ENCODE peak calls at places on chromosomes 5 and 9, in four cellular contexts. V is GM12878, K is WTC11, H is SK-N-SH. R is an unnamed sample.

GRCh38 chr9:117543089-117543488 is 128.2 kb upstream of the ASTN2 start:
- DNase-seq in V (no peak), K (no peak), H (no peak), R (no peak)

GRCh38 chr5:179699640-179700298 is 1.0 kb downstream of the CANX start:
- DNase-seq in V (no peak), K (no peak), H (peak; percentile 48), R (peak; percentile 25)

GRCh38 chr9:96031366-96031824 is 155.9 kb downstream of the ERCC6L2 start:
- DNase-seq in V (no peak), K (no peak), H (peak; percentile 83), R (no peak)

GRCh38 chr5:179730852-179731251 is 1.8 kb upstream of the MAML1 start:
- DNase-seq in V (no peak), K (no peak), H (no peak), R (no peak)

GRCh38 chr9:134892221-134892620 is 11.6 kb downstream of the FCN2 start:
- DNase-seq in V (no peak), K (peak; percentile 4), H (no peak), R (no peak)

GRCh38 chr9:125486109-125486508 is 220.9 kb downstream of the MAPKAP1 start:
- DNase-seq in V (no peak), K (no peak), H (no peak), R (no peak)

GRCh38 chr5:33806736-33807442 is 84.9 kb downstream of the ADAMTS12 start:
- DNase-seq in V (no peak), K (no peak), H (no peak), R (no peak)

GRCh38 chr5:56305551-56305950 is 72.4 kb upstream of the ANKRD55 start:
- DNase-seq in V (no peak), K (no peak), H (peak; percentile 70), R (no peak)

GRCh38 chr5:81420039-81420667 is 26.2 kb upstream of the ACOT12 start:
- DNase-seq in V (no peak), K (no peak), H (no peak), R (peak; percentile 41)

GRCh38 chr9:120922404-120923173 is 4.0 kb downstream of the TRAF1 start:
- DNase-seq in V (no peak), K (no peak), H (no peak), R (no peak)

GRCh38 chr5:41181691-41182564 is 31.4 kb downstream of the C6 start:
- DNase-seq in V (no peak), K (no peak), H (no peak), R (no peak)

GRCh38 chr9:113998114-113998513 is 80.0 kb downstream of the AMBP start:
- DNase-seq in V (no peak), K (no peak), H (no peak), R (no peak)

GRCh38 chr9:13705913-13706312 is 426.4 kb upstream of the MPDZ start:
- DNase-seq in V (no peak), K (no peak), H (peak; percentile 1), R (no peak)

GRCh38 chr9:21559402-21560280 is 77.5 kb upstream of the IFNE start:
- DNase-seq in V (no peak), K (peak; percentile 80), H (peak; percentile 56), R (no peak)

GRCh38 chr9:122526602-122527001 is 491 bp downstream of the OR1N1 start:
- DNase-seq in V (no peak), K (no peak), H (no peak), R (no peak)

DNA sequence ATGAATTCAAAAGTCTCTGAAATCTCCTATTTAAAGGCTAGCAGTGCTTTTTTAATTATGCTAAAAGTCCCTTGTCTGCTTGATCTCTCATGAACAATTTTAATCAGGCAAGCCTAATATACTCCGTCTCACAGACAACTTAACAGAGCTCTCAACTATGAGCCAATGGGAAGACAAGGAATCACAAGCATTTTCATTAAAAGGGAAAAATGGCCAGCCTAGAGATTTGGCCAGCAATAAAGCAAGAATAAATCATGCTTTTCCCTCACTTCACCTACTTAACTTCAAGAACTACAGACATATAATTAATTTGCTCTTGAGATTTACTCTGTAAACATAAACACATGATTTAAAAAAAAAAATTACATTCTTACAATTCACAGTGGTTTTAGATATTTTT is 78.0 kb downstream of the RFX3 start:
- DNase-seq in V (no peak), K (no peak), H (no peak), R (no peak)
- TF ChIP-seq USF1 in V (no peak), K (no peak), H (no peak), R (no peak)

GRCh38 chr5:75465480-75465879 is 45.9 kb downstream of the CERT1 start:
- DNase-seq in V (no peak), K (no peak), H (no peak), R (no peak)

GRCh38 chr5:75463726-75464125 is 47.7 kb downstream of the CERT1 start:
- DNase-seq in V (no peak), K (no peak), H (no peak), R (no peak)

GRCh38 chr5:75460532-75460931 is 50.9 kb downstream of the CERT1 start:
- DNase-seq in V (no peak), K (no peak), H (peak; percentile 8), R (no peak)

GRCh38 chr5:75460947-75461346 is 50.5 kb downstream of the CERT1 start:
- DNase-seq in V (peak; percentile 33), K (no peak), H (peak; percentile 26), R (no peak)

GRCh38 chr5:75461679-75462078 is 49.8 kb downstream of the CERT1 start:
- DNase-seq in V (no peak), K (no peak), H (no peak), R (no peak)
- TF ChIP-seq USF1 in V (no peak), K (no peak), H (no peak), R (no peak)

DNA sequence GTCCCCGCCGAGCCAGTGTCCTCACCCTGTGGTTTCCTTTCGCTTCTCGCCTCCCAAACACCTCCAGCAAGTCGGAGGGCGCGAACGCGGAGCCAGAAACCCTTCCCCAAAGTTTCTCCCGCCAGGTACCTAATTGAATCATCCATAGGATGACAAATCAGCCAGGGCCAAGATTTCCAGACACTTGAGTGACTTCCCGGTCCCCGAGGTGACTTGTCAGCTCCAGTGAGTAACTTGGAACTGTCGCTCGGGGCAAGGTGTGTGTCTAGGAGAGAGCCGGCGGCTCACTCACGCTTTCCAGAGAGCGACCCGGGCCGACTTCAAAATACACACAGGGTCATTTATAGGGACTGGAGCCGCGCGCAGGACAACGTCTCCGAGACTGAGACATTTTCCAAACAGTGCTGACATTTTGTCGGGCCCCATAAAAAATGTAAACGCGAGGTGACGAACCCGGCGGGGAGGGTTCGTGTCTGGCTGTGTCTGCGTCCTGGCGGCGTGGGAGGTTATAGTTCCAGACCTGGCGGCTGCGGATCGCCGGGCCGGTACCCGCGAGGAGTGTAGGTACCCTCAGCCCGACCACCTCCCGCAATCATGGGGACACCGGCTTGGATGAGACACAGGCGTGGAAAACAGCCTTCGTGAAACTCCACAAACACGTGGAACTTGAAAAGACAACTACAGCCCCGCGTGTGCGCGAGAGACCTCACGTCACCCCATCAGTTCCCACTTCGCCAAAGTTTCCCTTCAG is 1.4 kb downstream of the GLIS3 start:
- DNase-seq in V (no peak), K (no peak), H (peak; percentile 44), R (no peak)
- TF ChIP-seq USF1 in V (no peak), K (no peak), H (no peak), R (no peak)

DNA sequence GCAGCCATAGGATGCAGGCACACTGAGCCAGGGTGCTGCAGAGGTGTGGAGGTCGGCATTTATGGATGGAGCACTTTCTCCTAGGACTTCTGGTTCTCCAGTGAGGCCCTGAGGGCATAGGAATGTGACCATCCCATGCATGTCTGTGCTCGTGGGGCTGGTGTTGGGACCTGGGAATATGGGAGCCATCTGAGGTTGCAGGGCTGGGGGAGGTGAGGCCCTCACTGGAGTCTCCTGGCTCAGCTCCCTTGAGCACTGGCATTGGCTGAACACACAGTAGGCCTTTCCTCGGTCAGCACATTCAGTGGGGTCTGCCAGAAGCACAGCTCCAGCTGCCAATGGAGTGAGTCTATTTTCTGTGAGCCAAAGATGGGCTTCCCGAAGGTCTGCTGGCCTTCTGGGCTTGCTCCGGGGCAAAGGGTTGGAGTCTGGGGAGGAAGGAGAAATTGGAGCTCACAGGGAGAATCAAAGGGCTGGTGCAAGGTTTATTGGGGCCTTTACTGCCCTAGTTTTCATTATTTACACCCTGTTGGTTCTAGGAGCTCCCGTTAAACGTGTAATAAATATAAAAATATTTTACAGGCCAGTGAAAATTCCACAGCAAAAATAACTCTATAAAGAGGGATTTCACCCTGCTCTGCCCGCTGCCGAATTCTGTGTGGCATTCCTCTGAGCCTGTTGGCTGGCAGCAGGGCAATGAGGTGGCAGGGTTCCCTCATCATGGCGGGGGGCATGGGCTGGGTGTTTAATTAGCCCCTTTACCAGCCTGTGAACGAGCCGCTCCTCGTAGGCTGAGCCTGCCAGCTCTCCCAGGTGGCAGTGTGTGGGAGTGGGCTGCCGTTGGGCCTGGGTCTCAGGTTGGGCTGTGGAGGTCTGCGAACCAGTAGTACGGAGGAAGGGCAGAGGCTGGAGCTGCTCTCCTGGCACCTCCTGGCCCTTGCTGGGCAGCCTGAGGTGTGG is 31.6 kb upstream of the PITX1 start:
- DNase-seq in V (no peak), K (no peak), H (no peak), R (no peak)
- TF ChIP-seq USF1 in V (no peak), K (no peak), H (no peak), R (no peak)

DNA sequence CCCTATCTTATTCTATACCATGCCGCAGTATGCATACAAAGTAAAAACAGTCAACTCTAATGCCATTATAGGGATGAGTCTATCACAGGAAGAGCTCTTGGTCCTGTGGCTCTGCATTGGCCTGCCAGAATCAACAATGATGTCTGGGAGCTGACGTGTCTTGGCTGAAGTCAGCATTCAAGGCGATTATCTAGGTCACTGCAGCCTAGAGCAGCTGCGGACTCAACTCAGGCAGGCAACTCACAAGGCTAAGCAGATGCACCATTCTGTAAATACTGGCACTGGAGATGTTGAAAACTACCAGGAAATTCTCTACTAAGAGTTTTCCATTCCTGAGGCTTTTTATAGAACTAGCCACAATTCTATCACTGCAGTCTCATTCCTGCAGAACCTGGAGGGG is 13.3 kb downstream of the SPATA9 start:
- DNase-seq in V (no peak), K (no peak), H (no peak), R (no peak)
- TF ChIP-seq USF1 in V (no peak), K (no peak), H (no peak), R (no peak)

GRCh38 chr9:137128158-137129088 is 10.5 kb upstream of the GRIN1 start:
- DNase-seq in V (no peak), K (no peak), H (peak; percentile 14), R (peak; percentile 24)
- TF ChIP-seq USF1 in V (no peak), K (no peak), H (no peak), R (no peak)